ENCODE peak calls at places on chromosomes 7 and 10, in five cellular contexts. One of them, this sample, is unnamed.

GRCh38 chr7:33039257-33039904 is 23.2 kb downstream of the NT5C3A start:
- DNase-seq in stimulated activated effector memory CD8-positive, alpha-beta T cell treated with anti-CD3 and anti-CD28 coated beads, Interleukin-12 subunit alpha, Interleukin-12 subunit beta, amount 100 ng/mL, for 72 hours: no peak
- DNase-seq in stimulated activated CD4-positive, alpha-beta T cell treated with anti-CD3 and anti-CD28 coated beads, Interleukin-2, amount 100 ng/mL, for 48 hours: no peak
- DNase-seq in NCI-H1105 treated with DMSO at 0.1 percent for 48 hours: no peak
- DNase-seq in fibroblast of pulmonary artery: peak
- DNase-seq in this sample: no peak

GRCh38 chr10:132698761-132699391 is 87.1 kb downstream of the NKX6-2 start:
- DNase-seq in NCI-H1105 treated with DMSO at 0.1 percent for 48 hours: no peak
- DNase-seq in stimulated activated effector memory CD8-positive, alpha-beta T cell treated with anti-CD3 and anti-CD28 coated beads, Interleukin-12 subunit alpha, Interleukin-12 subunit beta, amount 100 ng/mL, for 72 hours: no peak
- DNase-seq in stimulated activated CD4-positive, alpha-beta T cell treated with anti-CD3 and anti-CD28 coated beads, Interleukin-2, amount 100 ng/mL, for 48 hours: no peak
- DNase-seq in fibroblast of pulmonary artery: no peak
- DNase-seq in this sample: no peak

GRCh38 chr10:114337510-114338462 is 66.5 kb downstream of the AFAP1L2 start:
- DNase-seq in stimulated activated effector memory CD8-positive, alpha-beta T cell treated with anti-CD3 and anti-CD28 coated beads, Interleukin-12 subunit alpha, Interleukin-12 subunit beta, amount 100 ng/mL, for 72 hours: peak
- DNase-seq in NCI-H1105 treated with DMSO at 0.1 percent for 48 hours: no peak
- DNase-seq in fibroblast of pulmonary artery: no peak
- DNase-seq in stimulated activated CD4-positive, alpha-beta T cell treated with anti-CD3 and anti-CD28 coated beads, Interleukin-2, amount 100 ng/mL, for 48 hours: no peak
- DNase-seq in this sample: no peak

GRCh38 chr10:80046629-80047441 is 31.6 kb upstream of the TMEM254 start:
- DNase-seq in stimulated activated CD4-positive, alpha-beta T cell treated with anti-CD3 and anti-CD28 coated beads, Interleukin-2, amount 100 ng/mL, for 48 hours: peak
- DNase-seq in NCI-H1105 treated with DMSO at 0.1 percent for 48 hours: peak
- DNase-seq in stimulated activated effector memory CD8-positive, alpha-beta T cell treated with anti-CD3 and anti-CD28 coated beads, Interleukin-12 subunit alpha, Interleukin-12 subunit beta, amount 100 ng/mL, for 72 hours: peak
- DNase-seq in fibroblast of pulmonary artery: peak
- DNase-seq in this sample: peak

GRCh38 chr10:110684800-110685446 is 40.8 kb downstream of the RBM20 start:
- DNase-seq in fibroblast of pulmonary artery: no peak
- DNase-seq in stimulated activated CD4-positive, alpha-beta T cell treated with anti-CD3 and anti-CD28 coated beads, Interleukin-2, amount 100 ng/mL, for 48 hours: no peak
- DNase-seq in NCI-H1105 treated with DMSO at 0.1 percent for 48 hours: no peak
- DNase-seq in stimulated activated effector memory CD8-positive, alpha-beta T cell treated with anti-CD3 and anti-CD28 coated beads, Interleukin-12 subunit alpha, Interleukin-12 subunit beta, amount 100 ng/mL, for 72 hours: no peak
- DNase-seq in this sample: no peak

GRCh38 chr7:99379043-99379577 is 4.6 kb downstream of the ARPC1B start:
- DNase-seq in fibroblast of pulmonary artery: peak
- DNase-seq in stimulated activated CD4-positive, alpha-beta T cell treated with anti-CD3 and anti-CD28 coated beads, Interleukin-2, amount 100 ng/mL, for 48 hours: peak
- DNase-seq in stimulated activated effector memory CD8-positive, alpha-beta T cell treated with anti-CD3 and anti-CD28 coated beads, Interleukin-12 subunit alpha, Interleukin-12 subunit beta, amount 100 ng/mL, for 72 hours: no peak
- DNase-seq in NCI-H1105 treated with DMSO at 0.1 percent for 48 hours: no peak
- DNase-seq in this sample: peak

GRCh38 chr7:42694894-42695553 is 216.8 kb downstream of the C7orf25 start:
- DNase-seq in fibroblast of pulmonary artery: peak
- DNase-seq in NCI-H1105 treated with DMSO at 0.1 percent for 48 hours: no peak
- DNase-seq in stimulated activated CD4-positive, alpha-beta T cell treated with anti-CD3 and anti-CD28 coated beads, Interleukin-2, amount 100 ng/mL, for 48 hours: no peak
- DNase-seq in stimulated activated effector memory CD8-positive, alpha-beta T cell treated with anti-CD3 and anti-CD28 coated beads, Interleukin-12 subunit alpha, Interleukin-12 subunit beta, amount 100 ng/mL, for 72 hours: no peak
- DNase-seq in this sample: no peak

GRCh38 chr7:38561166-38561565 is 70.0 kb downstream of the AMPH start:
- DNase-seq in NCI-H1105 treated with DMSO at 0.1 percent for 48 hours: no peak
- DNase-seq in stimulated activated CD4-positive, alpha-beta T cell treated with anti-CD3 and anti-CD28 coated beads, Interleukin-2, amount 100 ng/mL, for 48 hours: no peak
- DNase-seq in fibroblast of pulmonary artery: no peak
- DNase-seq in stimulated activated effector memory CD8-positive, alpha-beta T cell treated with anti-CD3 and anti-CD28 coated beads, Interleukin-12 subunit alpha, Interleukin-12 subunit beta, amount 100 ng/mL, for 72 hours: no peak
- DNase-seq in this sample: no peak

GRCh38 chr10:117626228-117626627 is 83.7 kb downstream of the EMX2 start:
- DNase-seq in fibroblast of pulmonary artery: no peak
- DNase-seq in stimulated activated CD4-positive, alpha-beta T cell treated with anti-CD3 and anti-CD28 coated beads, Interleukin-2, amount 100 ng/mL, for 48 hours: no peak
- DNase-seq in stimulated activated effector memory CD8-positive, alpha-beta T cell treated with anti-CD3 and anti-CD28 coated beads, Interleukin-12 subunit alpha, Interleukin-12 subunit beta, amount 100 ng/mL, for 72 hours: no peak
- DNase-seq in NCI-H1105 treated with DMSO at 0.1 percent for 48 hours: no peak
- DNase-seq in this sample: no peak

GRCh38 chr10:67033878-67034277 is 108.0 kb downstream of the LRRTM3 start:
- DNase-seq in NCI-H1105 treated with DMSO at 0.1 percent for 48 hours: no peak
- DNase-seq in fibroblast of pulmonary artery: no peak
- DNase-seq in stimulated activated CD4-positive, alpha-beta T cell treated with anti-CD3 and anti-CD28 coated beads, Interleukin-2, amount 100 ng/mL, for 48 hours: no peak
- DNase-seq in stimulated activated effector memory CD8-positive, alpha-beta T cell treated with anti-CD3 and anti-CD28 coated beads, Interleukin-12 subunit alpha, Interleukin-12 subunit beta, amount 100 ng/mL, for 72 hours: no peak
- DNase-seq in this sample: no peak

GRCh38 chr10:100621360-100622205 is 85.8 kb downstream of the HIF1AN start:
- DNase-seq in fibroblast of pulmonary artery: peak
- DNase-seq in stimulated activated CD4-positive, alpha-beta T cell treated with anti-CD3 and anti-CD28 coated beads, Interleukin-2, amount 100 ng/mL, for 48 hours: no peak
- DNase-seq in stimulated activated effector memory CD8-positive, alpha-beta T cell treated with anti-CD3 and anti-CD28 coated beads, Interleukin-12 subunit alpha, Interleukin-12 subunit beta, amount 100 ng/mL, for 72 hours: no peak
- DNase-seq in NCI-H1105 treated with DMSO at 0.1 percent for 48 hours: no peak
- DNase-seq in this sample: peak

GRCh38 chr7:115910541-115911164 is 119.9 kb downstream of the TFEC start:
- DNase-seq in NCI-H1105 treated with DMSO at 0.1 percent for 48 hours: peak
- DNase-seq in stimulated activated CD4-positive, alpha-beta T cell treated with anti-CD3 and anti-CD28 coated beads, Interleukin-2, amount 100 ng/mL, for 48 hours: no peak
- DNase-seq in stimulated activated effector memory CD8-positive, alpha-beta T cell treated with anti-CD3 and anti-CD28 coated beads, Interleukin-12 subunit alpha, Interleukin-12 subunit beta, amount 100 ng/mL, for 72 hours: no peak
- DNase-seq in fibroblast of pulmonary artery: peak
- DNase-seq in this sample: no peak

GRCh38 chr10:22682237-22683192 is 31.9 kb downstream of the PIP4K2A start:
- DNase-seq in NCI-H1105 treated with DMSO at 0.1 percent for 48 hours: no peak
- DNase-seq in stimulated activated effector memory CD8-positive, alpha-beta T cell treated with anti-CD3 and anti-CD28 coated beads, Interleukin-12 subunit alpha, Interleukin-12 subunit beta, amount 100 ng/mL, for 72 hours: no peak
- DNase-seq in fibroblast of pulmonary artery: peak
- DNase-seq in stimulated activated CD4-positive, alpha-beta T cell treated with anti-CD3 and anti-CD28 coated beads, Interleukin-2, amount 100 ng/mL, for 48 hours: no peak
- DNase-seq in this sample: peak

GRCh38 chr7:93717217-93717900 is 142.8 kb upstream of the CALCR start:
- DNase-seq in fibroblast of pulmonary artery: peak
- DNase-seq in stimulated activated CD4-positive, alpha-beta T cell treated with anti-CD3 and anti-CD28 coated beads, Interleukin-2, amount 100 ng/mL, for 48 hours: no peak
- DNase-seq in NCI-H1105 treated with DMSO at 0.1 percent for 48 hours: no peak
- DNase-seq in stimulated activated effector memory CD8-positive, alpha-beta T cell treated with anti-CD3 and anti-CD28 coated beads, Interleukin-12 subunit alpha, Interleukin-12 subunit beta, amount 100 ng/mL, for 72 hours: no peak
- DNase-seq in this sample: no peak

GRCh38 chr10:29970576-29970975 is 88.8 kb downstream of the JCAD start:
- DNase-seq in fibroblast of pulmonary artery: peak
- DNase-seq in stimulated activated CD4-positive, alpha-beta T cell treated with anti-CD3 and anti-CD28 coated beads, Interleukin-2, amount 100 ng/mL, for 48 hours: no peak
- DNase-seq in NCI-H1105 treated with DMSO at 0.1 percent for 48 hours: no peak
- DNase-seq in stimulated activated effector memory CD8-positive, alpha-beta T cell treated with anti-CD3 and anti-CD28 coated beads, Interleukin-12 subunit alpha, Interleukin-12 subunit beta, amount 100 ng/mL, for 72 hours: no peak
- DNase-seq in this sample: no peak

GRCh38 chr7:52747817-52748216 is 287.6 kb upstream of the POM121L12 start:
- DNase-seq in stimulated activated CD4-positive, alpha-beta T cell treated with anti-CD3 and anti-CD28 coated beads, Interleukin-2, amount 100 ng/mL, for 48 hours: no peak
- DNase-seq in fibroblast of pulmonary artery: no peak
- DNase-seq in NCI-H1105 treated with DMSO at 0.1 percent for 48 hours: no peak
- DNase-seq in stimulated activated effector memory CD8-positive, alpha-beta T cell treated with anti-CD3 and anti-CD28 coated beads, Interleukin-12 subunit alpha, Interleukin-12 subunit beta, amount 100 ng/mL, for 72 hours: no peak
- DNase-seq in this sample: no peak

GRCh38 chr10:132979491-132980425 is 37.4 kb upstream of the CFAP46 start:
- DNase-seq in stimulated activated CD4-positive, alpha-beta T cell treated with anti-CD3 and anti-CD28 coated beads, Interleukin-2, amount 100 ng/mL, for 48 hours: no peak
- DNase-seq in stimulated activated effector memory CD8-positive, alpha-beta T cell treated with anti-CD3 and anti-CD28 coated beads, Interleukin-12 subunit alpha, Interleukin-12 subunit beta, amount 100 ng/mL, for 72 hours: no peak
- DNase-seq in fibroblast of pulmonary artery: no peak
- DNase-seq in NCI-H1105 treated with DMSO at 0.1 percent for 48 hours: no peak
- DNase-seq in this sample: no peak

GRCh38 chr10:113235505-113235904 is 285.5 kb downstream of the TCF7L2 start:
- DNase-seq in fibroblast of pulmonary artery: no peak
- DNase-seq in stimulated activated CD4-positive, alpha-beta T cell treated with anti-CD3 and anti-CD28 coated beads, Interleukin-2, amount 100 ng/mL, for 48 hours: no peak
- DNase-seq in NCI-H1105 treated with DMSO at 0.1 percent for 48 hours: no peak
- DNase-seq in stimulated activated effector memory CD8-positive, alpha-beta T cell treated with anti-CD3 and anti-CD28 coated beads, Interleukin-12 subunit alpha, Interleukin-12 subunit beta, amount 100 ng/mL, for 72 hours: no peak
- DNase-seq in this sample: no peak

GRCh38 chr7:108716783-108717182 is 147.1 kb downstream of the DNAJB9 start:
- DNase-seq in stimulated activated effector memory CD8-positive, alpha-beta T cell treated with anti-CD3 and anti-CD28 coated beads, Interleukin-12 subunit alpha, Interleukin-12 subunit beta, amount 100 ng/mL, for 72 hours: no peak
- DNase-seq in stimulated activated CD4-positive, alpha-beta T cell treated with anti-CD3 and anti-CD28 coated beads, Interleukin-2, amount 100 ng/mL, for 48 hours: no peak
- DNase-seq in NCI-H1105 treated with DMSO at 0.1 percent for 48 hours: no peak
- DNase-seq in fibroblast of pulmonary artery: peak
- DNase-seq in this sample: no peak

GRCh38 chr10:24381235-24382010 is 172.5 kb downstream of the KIAA1217 start:
- DNase-seq in NCI-H1105 treated with DMSO at 0.1 percent for 48 hours: no peak
- DNase-seq in stimulated activated CD4-positive, alpha-beta T cell treated with anti-CD3 and anti-CD28 coated beads, Interleukin-2, amount 100 ng/mL, for 48 hours: no peak
- DNase-seq in stimulated activated effector memory CD8-positive, alpha-beta T cell treated with anti-CD3 and anti-CD28 coated beads, Interleukin-12 subunit alpha, Interleukin-12 subunit beta, amount 100 ng/mL, for 72 hours: no peak
- DNase-seq in fibroblast of pulmonary artery: no peak
- DNase-seq in this sample: no peak

GRCh38 chr7:93835684-93836083 is 54.9 kb downstream of the TFPI2 start:
- DNase-seq in NCI-H1105 treated with DMSO at 0.1 percent for 48 hours: no peak
- DNase-seq in fibroblast of pulmonary artery: peak
- DNase-seq in stimulated activated effector memory CD8-positive, alpha-beta T cell treated with anti-CD3 and anti-CD28 coated beads, Interleukin-12 subunit alpha, Interleukin-12 subunit beta, amount 100 ng/mL, for 72 hours: no peak
- DNase-seq in stimulated activated CD4-positive, alpha-beta T cell treated with anti-CD3 and anti-CD28 coated beads, Interleukin-2, amount 100 ng/mL, for 48 hours: no peak
- DNase-seq in this sample: no peak

GRCh38 chr7:27491534-27491933 is 171.1 kb downstream of the HIBADH start:
- DNase-seq in fibroblast of pulmonary artery: no peak
- DNase-seq in stimulated activated CD4-positive, alpha-beta T cell treated with anti-CD3 and anti-CD28 coated beads, Interleukin-2, amount 100 ng/mL, for 48 hours: no peak
- DNase-seq in NCI-H1105 treated with DMSO at 0.1 percent for 48 hours: no peak
- DNase-seq in stimulated activated effector memory CD8-positive, alpha-beta T cell treated with anti-CD3 and anti-CD28 coated beads, Interleukin-12 subunit alpha, Interleukin-12 subunit beta, amount 100 ng/mL, for 72 hours: no peak
- DNase-seq in this sample: no peak

This sample was measured in activated effector memory CD4-positive, alpha-beta T cell treated with Interleukin-2 at 50 U/mL for 16 hours.